ENCODE peak calls at places on chromosomes 3 and 15, in ten cellular contexts. I is IMR-90, P is ovary, B is upper lobe of left lung, D is mucosa of descending colon, V is upper lobe of right lung, Y is cardiac muscle cell, M is sigmoid colon, N is aorta, C is OCI-LY7. L is an unnamed sample.

GRCh38 chr15:69727257-69727924 is 274.8 kb downstream of the RPLP1 start:
- DNase-seq in D (no peak), Y (no peak), P (no peak), V (no peak), I (no peak), N (no peak), B (no peak), M (no peak), C (no peak), L (no peak)

GRCh38 chr15:90037510-90037860 is 36.4 kb downstream of the ZNF710 start:
- DNase-seq in P (no peak), I (peak; percentile 78), D (no peak), M (no peak), B (no peak), C (no peak), V (no peak), Y (peak; percentile 59), N (no peak), L (no peak)

GRCh38 chr3:139329364-139329850 is 14.4 kb upstream of the MRPS22 start:
- DNase-seq in I (peak; percentile 63), D (peak; percentile 93), M (peak; percentile 84), V (peak; percentile 95), B (peak; percentile 99), N (peak; percentile 96), P (peak; percentile 94), Y (peak; percentile 88), C (peak; percentile 72), L (peak; percentile 92)

GRCh38 chr3:81579744-81580143 is 181.7 kb downstream of the GBE1 start:
- DNase-seq in I (no peak), N (no peak), C (no peak), P (no peak), B (no peak), V (no peak), M (no peak), D (no peak), Y (no peak), L (no peak)

GRCh38 chr3:155096303-155097008 is 16.3 kb downstream of the MME start:
- DNase-seq in D (no peak), B (no peak), I (no peak), C (no peak), Y (no peak), P (no peak), M (no peak), N (no peak), V (no peak), L (no peak)

GRCh38 chr3:159764211-159765024 is 224.2 kb upstream of the IL12A start:
- DNase-seq in D (peak; percentile 43), M (peak; percentile 89), B (peak; percentile 88), Y (peak; percentile 78), C (no peak), V (peak; percentile 80), N (no peak), P (peak; percentile 38), I (peak; percentile 76), L (peak; percentile 69)

GRCh38 chr15:92817339-92817886 is 82.7 kb upstream of the CHD2 start:
- DNase-seq in P (no peak), M (no peak), N (no peak), I (no peak), C (peak; percentile 69), Y (no peak), D (no peak), B (no peak), V (no peak), L (no peak)

GRCh38 chr3:45864760-45865567 is 21.4 kb upstream of the CCR9 start:
- DNase-seq in C (no peak), P (no peak), V (no peak), M (no peak), B (no peak), Y (no peak), I (no peak), N (no peak), D (no peak), L (no peak)

GRCh38 chr3:114213669-114214541 is 23.5 kb downstream of the ZNF80 start:
- DNase-seq in V (no peak), B (no peak), M (no peak), N (no peak), I (peak; percentile 78), P (no peak), C (peak; percentile 93), D (peak; percentile 32), Y (peak; percentile 60), L (peak; percentile 46)

GRCh38 chr15:66835558-66835878 is 133.5 kb downstream of the SMAD6 start:
- DNase-seq in C (peak; percentile 70), N (no peak), M (no peak), P (no peak), D (no peak), Y (peak; percentile 31), B (no peak), V (no peak), I (peak; percentile 19), L (peak; percentile 78)

GRCh38 chr3:70716832-70717231 is 404.4 kb upstream of the MDFIC2 start:
- DNase-seq in I (peak; percentile 48), D (peak; percentile 2), M (peak; percentile 72), V (no peak), P (peak; percentile 18), N (no peak), Y (peak; percentile 71), C (no peak), B (no peak), L (no peak)

GRCh38 chr3:105785790-105786189 is 83.0 kb downstream of the CBLB start:
- DNase-seq in N (no peak), P (no peak), C (no peak), M (no peak), Y (no peak), I (no peak), D (no peak), B (no peak), V (no peak), L (no peak)

GRCh38 chr15:52481915-52482314 is 46.8 kb downstream of the MYO5A start:
- DNase-seq in Y (peak; percentile 74), C (peak; percentile 94), B (no peak), P (no peak), D (peak; percentile 39), V (no peak), N (no peak), I (peak; percentile 84), M (no peak), L (no peak)

GRCh38 chr15:25900901-25901300 is 37.8 kb upstream of the ATP10A start:
- DNase-seq in N (no peak), Y (peak; percentile 65), V (no peak), M (no peak), C (no peak), B (no peak), I (peak; percentile 37), P (no peak), D (no peak), L (no peak)

GRCh38 chr3:171770689-171771620 is 39.3 kb downstream of the PLD1 start:
- DNase-seq in V (no peak), D (peak; percentile 66), M (no peak), C (no peak), I (peak; percentile 92), P (peak; percentile 58), B (no peak), N (no peak), Y (peak; percentile 93), L (no peak)
- H3K4me3 ChIP-seq in V (peak overlapping the region; percentile 37), D (no peak overlapping the region), M (peak overlapping the region; percentile 21), C (no peak overlapping the region), I (peak overlapping the region; percentile 75), P (peak overlapping the region; percentile 43), B (peak overlapping the region; percentile 42), N (peak overlapping the region; percentile 95), Y (peak overlapping the region; percentile 29), L (peak overlapping the region; percentile 43)

DNA sequence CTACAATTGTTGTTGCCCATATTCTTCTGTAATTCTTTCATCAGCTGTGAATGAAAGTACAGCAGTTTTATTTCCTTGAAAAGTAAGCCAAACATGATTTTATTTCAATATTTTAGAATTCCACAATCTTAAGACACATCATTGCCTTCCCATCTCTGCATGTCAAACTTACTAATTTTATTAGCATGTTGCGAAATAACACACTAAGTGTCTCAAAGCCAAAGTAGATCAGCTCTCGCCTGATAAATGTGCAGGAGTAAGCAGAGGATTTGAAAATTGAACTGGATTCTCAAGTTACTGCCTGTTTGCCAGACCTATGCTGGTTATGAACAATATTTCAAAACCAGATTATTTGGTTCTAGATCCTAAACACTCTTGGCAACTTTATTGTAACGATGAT is 25.7 kb downstream of the TGFBR2 start:
- DNase-seq in M (no peak), D (no peak), C (no peak), Y (peak; percentile 49), P (no peak), N (no peak), V (no peak), B (no peak), I (no peak), L (no peak)
- H3K4me1 ChIP-seq in M (peaks cover 85% of the 10 kb centered on the region), D (peaks cover 32% of the 10 kb centered on the region), C (peaks cover 99% of the 10 kb centered on the region), Y (peaks cover 12% of the 10 kb centered on the region), P (peaks cover 6% of the 10 kb centered on the region), N (peaks cover 5% of the 10 kb centered on the region), V (peaks cover 89% of the 10 kb centered on the region), B (peaks cover 88% of the 10 kb centered on the region), I (peaks cover 13% of the 10 kb centered on the region), L (peaks cover 93% of the 10 kb centered on the region)

DNA sequence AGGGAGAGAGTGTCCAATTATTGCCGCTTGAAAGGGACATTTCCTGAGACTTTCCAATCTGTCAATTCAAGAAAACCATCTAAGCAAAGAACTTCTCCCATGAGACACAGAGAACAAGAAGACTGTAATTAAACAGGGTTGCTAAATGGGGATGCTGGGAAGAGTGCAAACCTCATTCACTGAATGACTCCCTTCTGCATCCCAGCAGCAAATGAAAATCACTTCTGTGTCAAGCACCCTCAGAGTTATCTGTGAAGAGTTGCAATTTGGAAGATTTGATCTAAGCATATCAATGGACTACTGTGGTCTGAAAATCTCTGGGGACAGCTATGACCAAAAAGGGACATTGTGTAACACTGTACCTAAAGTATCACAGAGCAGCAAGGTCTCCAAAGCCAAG is 3.6 kb downstream of the RFT1 start:
- DNase-seq in M (no peak), C (no peak), Y (no peak), I (no peak), P (no peak), V (no peak), D (no peak), B (no peak), N (no peak), L (no peak)
- H3K36me3 ChIP-seq in M (peaks cover 32% of the 10 kb centered on the region), C (peaks cover 51% of the 10 kb centered on the region), Y (peaks cover 17% of the 10 kb centered on the region), I (peaks cover 28% of the 10 kb centered on the region), P (no peaks in the 10 kb centered on the region), V (peaks cover 42% of the 10 kb centered on the region), D (no peaks in the 10 kb centered on the region), B (peaks cover 15% of the 10 kb centered on the region), N (peaks cover 4% of the 10 kb centered on the region), L (peaks cover 57% of the 10 kb centered on the region)

GRCh38 chr3:39104961-39105686 is 2.3 kb downstream of the GORASP1 start:
- DNase-seq in V (no peak), P (no peak), M (no peak), B (no peak), Y (no peak), N (no peak), I (no peak), C (no peak), D (no peak), L (no peak)

GRCh38 chr3:39107056-39107873 is at the start of the genes GORASP1 and TTC21A:
- DNase-seq in N (peak; percentile 96), P (peak; percentile 86), I (peak; percentile 85), Y (peak; percentile 91), D (peak; percentile 94), V (peak; percentile 94), C (peak; percentile 76), B (peak; percentile 94), M (peak; percentile 96), L (peak; percentile 95)

GRCh38 chr3:39103791-39104552 is 3.5 kb downstream of the GORASP1 start:
- DNase-seq in I (no peak), Y (no peak), V (no peak), D (no peak), M (no peak), N (no peak), P (no peak), C (no peak), B (no peak), L (no peak)

GRCh38 chr3:39106281-39107055 is 959 bp downstream of the GORASP1 start:
- DNase-seq in D (no peak), I (peak; percentile 57), M (no peak), N (no peak), C (no peak), V (no peak), P (no peak), Y (peak; percentile 46), B (no peak), L (no peak)

GRCh38 chr3:39105687-39106063 is 1.8 kb downstream of the GORASP1 start:
- DNase-seq in M (no peak), B (no peak), N (no peak), V (no peak), I (no peak), P (no peak), D (no peak), C (no peak), Y (no peak), L (no peak)
- H3K4me3 ChIP-seq in M (no peak overlapping the region), B (no peak overlapping the region), N (no peak overlapping the region), V (peak overlapping the region; percentile 80), I (no peak overlapping the region), P (no peak overlapping the region), D (no peak overlapping the region), C (peak overlapping the region; percentile 85), Y (peak overlapping the region; percentile 95), L (peak overlapping the region; percentile 93)